ENCODE peak calls at places on chromosomes 6 and 20, in six cellular contexts. J is colonic mucosa, X is K562, T is GM23248, Y is DND-41, L is endodermal cell. S is an unnamed sample. For H3K4me1, the result is how much of the 10 kb centered on the place peaks cover.

GRCh38 chr6:129488313-129488712 is 221.7 kb downstream of the ARHGAP18 start:
- DNase-seq in J (no peak), X (no peak), T (no peak), Y (no peak), L (no peak), S (no peak)

GRCh38 chr6:168222261-168222660 is 97.3 kb downstream of the DACT2 start:
- DNase-seq in J (no peak), X (no peak), T (no peak), Y (no peak), L (peak), S (peak)

GRCh38 chr20:48584391-48585249 is 243.2 kb downstream of the PREX1 start:
- DNase-seq in J (peak), X (no peak), T (no peak), Y (no peak), L (no peak), S (no peak)

GRCh38 chr6:165986647-165987482 is 180.8 kb downstream of the TBXT start:
- DNase-seq in J (no peak), X (no peak), T (peak), Y (peak), L (peak), S (peak)

GRCh38 chr20:51542033-51542893 is at the start of gene NFATC2:
- DNase-seq in J (peak), X (peak), T (no peak), Y (no peak), L (peak), S (peak)

GRCh38 chr6:16961577-16961976 is 140.3 kb upstream of the STMND1 start:
- DNase-seq in J (no peak), X (no peak), T (peak), Y (no peak), L (no peak), S (no peak)

GRCh38 chr6:130065616-130066015 is 47.2 kb downstream of the L3MBTL3 start:
- DNase-seq in J (no peak), X (no peak), T (no peak), Y (no peak), L (no peak), S (no peak)

GRCh38 chr6:2872417-2873358 is 30.4 kb downstream of the SERPINB9 start:
- DNase-seq in J (no peak), X (no peak), T (no peak), Y (no peak), L (peak), S (no peak)

GRCh38 chr6:136608991-136609390 is 58.8 kb upstream of the MAP7 start:
- DNase-seq in J (no peak), X (no peak), T (peak), Y (no peak), L (no peak), S (no peak)

GRCh38 chr20:63264519-63264918 is 8.1 kb upstream of the ARFGAP1 start:
- DNase-seq in J (no peak), X (no peak), T (no peak), Y (no peak), L (no peak), S (no peak)

GRCh38 chr20:36122931-36123288 is 31.6 kb upstream of the EPB41L1 start:
- DNase-seq in J (no peak), X (peak), T (no peak), Y (no peak), L (no peak), S (no peak)

GRCh38 chr6:149895702-149896310 is 2.1 kb downstream of the RAET1E start:
- DNase-seq in J (peak), X (no peak), T (peak), Y (peak), L (no peak), S (peak)

GRCh38 chr6:15389759-15390723 is 144.2 kb downstream of the JARID2 start:
- DNase-seq in J (no peak), X (peak), T (peak), Y (peak), L (peak), S (no peak)

GRCh38 chr20:64159286-64159680 is 5.0 kb upstream of the MYT1 start:
- DNase-seq in J (no peak), X (no peak), T (no peak), Y (no peak), L (no peak), S (no peak)

GRCh38 chr6:159578629-159579028 is 114.4 kb downstream of the SOD2 start:
- DNase-seq in J (no peak), X (no peak), T (no peak), Y (no peak), L (no peak), S (no peak)

GRCh38 chr6:26221186-26221585 is 134.0 kb downstream of the HFE start:
- DNase-seq in J (no peak), X (no peak), T (no peak), Y (no peak), L (no peak), S (no peak)

GRCh38 chr6:12578751-12579150 is 137.8 kb upstream of the PHACTR1 start:
- DNase-seq in J (no peak), X (no peak), T (peak), Y (no peak), L (no peak), S (no peak)

GRCh38 chr6:159532155-159532554 is 160.9 kb downstream of the SOD2 start:
- DNase-seq in J (no peak), X (no peak), T (no peak), Y (no peak), L (peak), S (no peak)

GRCh38 chr6:90508753-90509152 is 78.1 kb downstream of the MAP3K7 start:
- DNase-seq in J (no peak), X (no peak), T (no peak), Y (no peak), L (peak), S (no peak)

GRCh38 chr6:166779381-166779780 is 152.3 kb upstream of the RPS6KA2 start:
- DNase-seq in J (no peak), X (no peak), T (no peak), Y (no peak), L (no peak), S (no peak)

GRCh38 chr20:61891916-61892649 is 173.6 kb downstream of the TAF4 start:
- DNase-seq in J (no peak), X (no peak), T (no peak), Y (no peak), L (no peak), S (peak)

GRCh38 chr6:43677759-43678158 is 9.8 kb downstream of the MRPS18A start:
- DNase-seq in J (no peak), X (no peak), T (no peak), Y (no peak), L (no peak), S (no peak)

GRCh38 chr6:15876406-15876805 is 213.6 kb upstream of the DTNBP1 start:
- DNase-seq in J (no peak), X (no peak), T (peak), Y (no peak), L (no peak), S (no peak)

GRCh38 chr6:165183496-165184140 is 125.8 kb downstream of the C6orf118 start:
- DNase-seq in J (no peak), X (no peak), T (no peak), Y (no peak), L (no peak), S (no peak)

GRCh38 chr6:54294965-54295532 is 13.2 kb upstream of the TINAG start:
- DNase-seq in J (no peak), X (no peak), T (no peak), Y (no peak), L (no peak), S (peak)

GRCh38 chr20:6956574-6956973 is 189.1 kb downstream of the BMP2 start:
- DNase-seq in J (no peak), X (no peak), T (peak), Y (no peak), L (no peak), S (no peak)

GRCh38 chr6:121504227-121504626 is 68.8 kb downstream of the GJA1 start:
- DNase-seq in J (no peak), X (no peak), T (peak), Y (no peak), L (no peak), S (no peak)

GRCh38 chr20:37511605-37512275 is 9.3 kb upstream of the NNAT start:
- DNase-seq in J (no peak), X (no peak), T (peak), Y (no peak), L (no peak), S (no peak)

GRCh38 chr6:53565886-53566285 is 21.0 kb upstream of the GCLC start:
- DNase-seq in J (no peak), X (no peak), T (no peak), Y (no peak), L (no peak), S (no peak)

GRCh38 chr20:46485431-46485830 is 27.9 kb downstream of the ZNF334 start:
- DNase-seq in J (no peak), X (no peak), T (peak), Y (no peak), L (no peak), S (no peak)

GRCh38 chr20:1473244-1473635 is 6.6 kb upstream of the NSFL1C start:
- DNase-seq in J (no peak), X (no peak), T (no peak), Y (no peak), L (no peak), S (no peak)

GRCh38 chr20:37095108-37095608 is 639 bp downstream of the RBL1 start:
- DNase-seq in J (peak), X (peak), T (peak), Y (peak), L (no peak), S (no peak)

GRCh38 chr6:67141012-67141411 is 1434.0 kb upstream of the EYS start:
- DNase-seq in J (no peak), X (no peak), T (no peak), Y (no peak), L (no peak), S (no peak)

GRCh38 chr6:127938701-127939100 is 37.8 kb upstream of the THEMIS start:
- DNase-seq in J (no peak), X (no peak), T (peak), Y (no peak), L (no peak), S (no peak)
- H3K27ac ChIP-seq in J (no peak), X (no peak), T (peak), Y (no peak), L (no peak), S (no peak)

GRCh38 chr20:32476684-32477593 is 108.2 kb downstream of the NOL4L start:
- DNase-seq in J (no peak), X (no peak), T (no peak), Y (no peak), L (peak), S (peak)
- H3K4me1 ChIP-seq in J (half or more), X (half or more), T (under half), Y (under half), L (under half), S (half or more)

GRCh38 chr6:105591053-105591452 is 188.2 kb upstream of the PREP start:
- DNase-seq in J (no peak), X (no peak), T (peak), Y (peak), L (no peak), S (no peak)
- H3K9ac ChIP-seq in J (no peak), X (no peak), T (no peak), Y (no peak), L (no peak), S (no peak)

DNA sequence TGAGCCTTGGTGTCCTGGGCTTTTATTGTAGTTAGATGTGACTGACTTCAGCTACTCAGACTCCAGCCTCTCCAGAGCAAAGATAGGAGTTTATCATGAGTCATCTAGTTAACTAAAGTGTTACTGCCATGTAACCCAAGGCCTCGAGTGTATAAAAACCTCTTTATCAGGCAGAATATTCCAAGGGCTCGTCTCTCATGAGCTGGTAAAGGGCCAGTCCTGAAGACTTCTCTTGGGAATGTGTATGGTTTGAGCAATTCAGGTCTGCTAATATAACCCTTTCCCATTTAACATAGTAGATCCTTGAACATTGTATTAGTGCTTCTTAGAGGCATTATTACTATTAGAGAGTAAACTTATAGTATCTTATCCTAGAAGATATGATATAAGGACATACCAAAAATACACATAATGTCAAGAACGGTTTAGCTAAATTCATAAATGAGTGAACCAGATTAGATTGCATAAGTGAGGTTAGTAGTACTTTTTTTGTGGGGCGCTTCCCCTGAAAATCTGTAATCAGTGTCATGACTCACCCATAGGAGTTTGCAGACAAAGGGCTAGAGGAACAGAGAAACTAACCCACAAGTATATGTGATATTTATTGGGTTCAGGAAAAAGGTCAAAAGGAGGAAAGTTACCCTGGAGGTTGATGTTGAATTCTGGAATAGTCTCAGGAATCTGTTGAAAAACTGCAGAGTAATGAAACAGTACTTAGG is 16.0 kb downstream of the DSE start:
- DNase-seq in J (no peak), X (no peak), T (peak), Y (no peak), L (no peak), S (no peak)
- H3K27ac ChIP-seq in J (no peak), X (no peak), T (peak), Y (no peak), L (no peak), S (peak)

GRCh38 chr20:43957392-43957791 is 42.7 kb downstream of the TOX2 start:
- DNase-seq in J (no peak), X (no peak), T (no peak), Y (no peak), L (no peak), S (no peak)
- H3K4me1 ChIP-seq in J (under half), X (under half), T (under half), Y (half or more), L (under half), S (under half)

GRCh38 chr6:141451508-141452353 is 681.0 kb upstream of the GJE1 start:
- DNase-seq in J (no peak), X (no peak), T (peak), Y (no peak), L (no peak), S (no peak)

GRCh38 chr6:141451176-141451507 is 681.6 kb upstream of the GJE1 start:
- DNase-seq in J (no peak), X (no peak), T (no peak), Y (no peak), L (peak), S (no peak)

DNA sequence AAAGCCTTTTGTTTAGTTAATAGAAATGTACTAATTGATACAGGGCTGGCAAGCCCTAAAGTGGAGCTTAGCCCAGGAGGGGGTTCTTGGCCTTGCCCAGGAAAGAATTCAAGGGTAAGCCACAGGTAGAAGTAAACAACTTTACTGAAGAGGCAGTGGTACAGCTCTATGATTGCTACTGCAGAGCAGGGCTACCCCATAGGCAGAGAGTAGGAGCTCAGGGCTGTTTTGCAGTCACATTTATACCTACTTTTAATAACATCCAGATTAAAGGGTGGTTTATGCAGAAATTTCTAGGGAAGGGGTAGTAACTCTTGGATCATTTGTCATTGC is 680.4 kb upstream of the GJE1 start:
- DNase-seq in J (no peak), X (no peak), T (no peak), Y (no peak), L (peak), S (no peak)
- H3K9ac ChIP-seq in J (no peak), X (no peak), T (peak), Y (no peak), L (no peak), S (no peak)

DNA sequence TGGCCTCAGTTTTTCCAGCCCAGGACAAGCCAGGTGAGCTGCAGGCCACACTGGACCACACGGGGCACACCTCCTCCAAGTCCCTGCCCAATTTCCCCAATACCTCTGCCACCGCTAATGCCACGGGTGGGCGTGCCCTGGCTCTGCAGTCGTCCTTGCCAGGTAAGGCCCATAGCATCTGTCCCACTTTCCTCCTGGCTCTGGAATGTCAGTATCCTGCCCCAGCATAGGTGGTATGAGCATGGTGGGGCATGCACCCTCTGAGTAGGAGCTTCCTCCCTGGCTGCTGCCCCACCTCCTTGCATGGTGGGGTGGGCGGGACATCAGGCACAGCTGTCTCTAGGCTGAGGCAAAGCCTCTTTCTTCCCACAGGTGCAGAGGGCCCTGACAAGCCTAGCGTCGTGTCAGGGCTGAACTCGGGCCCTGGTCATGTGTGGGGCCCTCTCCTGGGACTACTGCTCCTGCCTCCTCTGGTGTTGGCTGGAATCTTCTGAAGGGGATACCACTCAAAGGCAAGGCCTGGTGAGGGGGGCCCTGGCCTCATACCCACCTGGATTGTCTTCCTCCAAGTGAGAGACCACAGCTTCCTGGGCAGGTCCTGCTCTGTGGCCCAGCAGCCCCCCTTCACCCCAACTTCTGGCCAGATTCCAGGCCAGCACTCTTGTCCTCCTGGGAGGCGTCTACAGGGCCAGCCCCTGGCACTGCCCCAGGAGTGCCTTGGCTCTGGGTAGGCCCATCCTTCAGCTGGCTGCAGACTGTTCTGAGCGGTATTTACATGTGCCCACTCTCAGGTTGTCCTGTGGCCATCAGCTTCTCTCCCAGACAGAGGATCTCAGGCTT is 9.1 kb downstream of the PI16 start:
- DNase-seq in J (no peak), X (no peak), T (no peak), Y (peak), L (no peak), S (peak)
- H3K27ac ChIP-seq in J (no peak), X (no peak), T (no peak), Y (peak), L (no peak), S (no peak)

S was measured in kidney.